ENCODE peak calls at places on chromosomes 4 and X, in nine cellular contexts. J is NT2/D1; N is pancreas; K is CD8-positive, alpha-beta T cell; U is nucleus accumbens; L is epithelial cell of esophagus; F is endothelial cell; M is activated effector memory CD4-positive, alpha-beta T cell treated with anti-CD3 and anti-CD28 coated beads, Interleukin-2, amount 50 U/mL, for 16 hours; H is CD4-positive, alpha-beta T cell. R is an unnamed sample.

GRCh38 chrX:13377537-13377936 is 57.7 kb upstream of the ATXN3L start:
- DNase-seq in J (no peak), N (no peak), K (no peak), U (no peak), L (peak; percentile 62), F (no peak), M (no peak), H (no peak), R (no peak)

GRCh38 chr4:521636-522330 is 22.8 kb downstream of the PIGG start:
- DNase-seq in J (no peak), N (no peak), K (no peak), U (no peak), L (no peak), F (no peak), M (no peak), H (no peak), R (no peak)

GRCh38 chr4:61210186-61210939 is 10.2 kb downstream of the ADGRL3 start:
- DNase-seq in J (no peak), N (no peak), K (no peak), U (no peak), L (peak; percentile 24), F (no peak), M (no peak), H (no peak), R (no peak)

GRCh38 chrX:23784487-23785301 is 1.7 kb downstream of the SAT1 start:
- DNase-seq in J (no peak), N (no peak), K (no peak), U (no peak), L (peak; percentile 58), F (no peak), M (no peak), H (no peak), R (no peak)

GRCh38 chrX:21176927-21177571 is 197.2 kb upstream of the CNKSR2 start:
- DNase-seq in J (no peak), N (no peak), K (no peak), U (no peak), L (no peak), F (no peak), M (no peak), H (no peak), R (no peak)

GRCh38 chr4:67983333-67983732 is 20.0 kb upstream of the TMPRSS11A start:
- DNase-seq in J (no peak), N (no peak), K (no peak), U (no peak), L (peak; percentile 88), F (no peak), M (no peak), H (no peak), R (no peak)

GRCh38 chr4:158775091-158775651 is 6.3 kb downstream of the FNIP2 start:
- DNase-seq in J (no peak), N (no peak), K (no peak), U (peak; percentile 55), L (peak; percentile 56), F (no peak), M (no peak), H (no peak), R (peak; percentile 71)

GRCh38 chr4:20625460-20625859 is 74.8 kb upstream of the PACRGL start:
- DNase-seq in J (no peak), N (no peak), K (no peak), U (no peak), L (peak; percentile 48), F (no peak), M (no peak), H (no peak), R (no peak)

GRCh38 chr4:186999676-187000075 is 276.0 kb upstream of the FAT1 start:
- DNase-seq in J (no peak), N (no peak), K (no peak), U (no peak), L (no peak), F (no peak), M (no peak), H (no peak), R (no peak)

GRCh38 chr4:16598241-16599224 is 299.9 kb downstream of the LDB2 start:
- DNase-seq in J (no peak), N (no peak), K (no peak), U (no peak), L (peak; percentile 21), F (no peak), M (no peak), H (no peak), R (no peak)

GRCh38 chrX:88244066-88244465 is 503.0 kb upstream of the CPXCR1 start:
- DNase-seq in J (peak; percentile 50), N (no peak), K (no peak), U (no peak), L (no peak), F (no peak), M (no peak), H (no peak), R (no peak)

GRCh38 chr4:98711526-98711925 is 53.1 kb upstream of the TSPAN5 start:
- DNase-seq in J (no peak), N (no peak), K (no peak), U (no peak), L (no peak), F (no peak), M (no peak), H (no peak), R (no peak)

GRCh38 chrX:258291-259040 is 22.7 kb upstream of the PLCXD1 start:
- DNase-seq in J (no peak), N (peak; percentile 8), K (no peak), U (no peak), L (no peak), F (no peak), M (peak; percentile 55), H (no peak), R (no peak)

GRCh38 chrX:67546496-67547423 is 2.9 kb downstream of the AR start:
- DNase-seq in J (no peak), N (no peak), K (no peak), U (no peak), L (no peak), F (peak; percentile 4), M (no peak), H (no peak), R (no peak)

GRCh38 chr4:100555791-100556190 is 38.0 kb upstream of the EMCN start:
- DNase-seq in J (no peak), N (no peak), K (no peak), U (no peak), L (no peak), F (no peak), M (no peak), H (no peak), R (no peak)

GRCh38 chrX:102599084-102599949 is at the start of gene ARMCX5:
- DNase-seq in J (peak; percentile 63), N (peak; percentile 75), K (peak; percentile 74), U (peak; percentile 38), L (peak; percentile 87), F (peak; percentile 56), M (peak; percentile 86), H (peak; percentile 48), R (peak; percentile 22)

GRCh38 chrX:65673857-65674350 is 6.5 kb downstream of the MSN start:
- DNase-seq in J (no peak), N (no peak), K (no peak), U (no peak), L (no peak), F (no peak), M (no peak), H (no peak), R (no peak)

GRCh38 chrX:134026732-134027311 is 41.4 kb upstream of the GPC3 start:
- DNase-seq in J (peak; percentile 42), N (peak; percentile 64), K (no peak), U (peak; percentile 0), L (peak; percentile 66), F (peak; percentile 52), M (no peak), H (peak; percentile 0), R (no peak)

GRCh38 chr4:69874507-69874906 is 14.6 kb upstream of the SULT1E1 start:
- DNase-seq in J (no peak), N (no peak), K (no peak), U (no peak), L (peak; percentile 60), F (no peak), M (no peak), H (no peak), R (no peak)

R was measured in dorsolateral prefrontal cortex.